ENCODE peak calls at places on chromosomes 5 and 9, in four cellular contexts. I is HCT116, N is H1, Z is K562. Q is an unnamed sample.

GRCh38 chr5:3373391-3373790 is 222.2 kb upstream of the IRX1 start:
- DNase-seq in I (no peak), N (no peak), Z (no peak), Q (no peak)

GRCh38 chr5:29811914-29812679 is 1381.4 kb upstream of the CDH6 start:
- DNase-seq in I (no peak), N (no peak), Z (peak; percentile 4), Q (no peak)

GRCh38 chr5:140962190-140962589 is 4.1 kb upstream of the PCDHAC2 start:
- DNase-seq in I (no peak), N (no peak), Z (no peak), Q (no peak)

GRCh38 chr9:91880378-91880972 is 69.6 kb downstream of the ROR2 start:
- DNase-seq in I (no peak), N (no peak), Z (no peak), Q (no peak)

GRCh38 chr5:53291528-53291927 is 182.0 kb upstream of the MOCS2 start:
- DNase-seq in I (no peak), N (no peak), Z (no peak), Q (no peak)

GRCh38 chr5:79357401-79357800 is 121.5 kb downstream of the JMY start:
- DNase-seq in I (no peak), N (no peak), Z (no peak), Q (no peak)

GRCh38 chr5:123089971-123090640 is 1.1 kb downstream of the PRDM6 start:
- DNase-seq in I (no peak), N (peak; percentile 81), Z (peak; percentile 22), Q (no peak)

GRCh38 chr5:80318212-80318611 is 1.6 kb upstream of the SPZ1 start:
- DNase-seq in I (no peak), N (no peak), Z (no peak), Q (no peak)

GRCh38 chr5:142311725-142312124 is 13.1 kb downstream of the SPRY4 start:
- DNase-seq in I (no peak), N (no peak), Z (no peak), Q (no peak)

GRCh38 chr5:41447761-41448510 is 62.5 kb downstream of the PLCXD3 start:
- DNase-seq in I (no peak), N (no peak), Z (no peak), Q (no peak)
- TF ChIP-seq JUND in I (no peak), N (no peak), Z (no peak), Q (no peak)

GRCh38 chr9:107874591-107875374 is 385.2 kb upstream of the KLF4 start:
- DNase-seq in I (no peak), N (no peak), Z (no peak), Q (no peak)

GRCh38 chr9:107875571-107875980 is 386.0 kb upstream of the KLF4 start:
- DNase-seq in I (no peak), N (no peak), Z (no peak), Q (no peak)

GRCh38 chr9:107870927-107871720 is 381.6 kb upstream of the KLF4 start:
- DNase-seq in I (no peak), N (no peak), Z (no peak), Q (no peak)

GRCh38 chr9:107872457-107873192 is 383.1 kb upstream of the KLF4 start:
- DNase-seq in I (no peak), N (peak; percentile 48), Z (no peak), Q (no peak)

GRCh38 chr9:107874137-107874536 is 384.6 kb upstream of the KLF4 start:
- DNase-seq in I (no peak), N (no peak), Z (no peak), Q (no peak)
- TF ChIP-seq EGR1 in I (no peak), N (no peak), Z (no peak), Q (no peak)

DNA sequence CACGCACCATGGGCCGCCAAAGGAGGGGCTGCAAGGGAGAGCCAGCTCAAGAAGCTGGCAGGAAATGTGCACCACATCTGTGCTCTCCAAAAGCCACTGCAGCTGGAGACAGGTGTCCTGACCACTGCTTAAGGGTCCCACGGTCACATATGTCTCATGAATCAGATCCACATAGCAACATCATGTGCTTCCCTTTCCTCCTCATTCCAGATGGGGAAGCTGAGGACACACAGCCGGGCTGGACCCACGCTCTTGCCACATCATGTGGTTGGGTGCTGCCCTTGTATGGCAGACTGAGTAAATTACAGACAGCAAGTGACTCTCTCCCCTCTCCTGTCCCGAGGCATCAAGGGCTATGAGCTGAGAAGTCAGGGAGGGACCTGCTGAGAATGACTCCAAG is 58.3 kb downstream of the NSUN2 start:
- DNase-seq in I (no peak), N (no peak), Z (no peak), Q (no peak)
- TF ChIP-seq JUND in I (no peak), N (no peak), Z (no peak), Q (no peak)

DNA sequence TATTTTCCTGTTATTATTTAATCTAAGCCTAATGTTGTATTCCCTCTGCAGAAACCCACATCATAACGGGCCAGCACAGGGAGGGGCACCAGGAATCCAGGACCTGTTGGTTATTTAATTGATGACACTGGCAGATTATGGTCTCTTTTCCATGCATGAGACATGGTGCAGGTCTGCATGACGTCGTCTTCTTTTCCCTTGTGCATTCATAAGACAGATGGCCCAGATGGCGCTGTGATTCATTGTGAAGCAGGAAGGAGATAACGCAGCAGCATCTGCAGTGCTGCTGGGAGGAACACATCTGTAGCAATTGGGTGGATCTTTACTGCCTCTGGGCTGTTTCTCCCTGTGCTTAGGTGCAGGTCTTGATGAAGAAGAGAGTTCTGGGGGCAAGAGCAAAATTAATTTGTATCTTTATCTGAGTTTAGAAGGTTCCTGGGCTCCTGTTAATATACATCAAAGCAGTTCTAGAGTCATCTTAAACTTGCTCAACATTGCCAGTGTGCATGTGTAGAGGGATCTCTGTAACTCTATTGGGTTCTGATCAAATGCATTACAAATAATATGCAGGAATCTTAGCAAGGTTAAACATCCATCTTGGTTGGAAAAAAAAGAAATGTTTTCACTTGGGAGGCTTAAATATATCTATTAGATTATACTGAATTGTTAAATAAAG is 176.1 kb downstream of the PCSK1 start:
- DNase-seq in I (peak; percentile 49), N (no peak), Z (peak; percentile 7), Q (no peak)
- TF ChIP-seq EGR1 in I (no peak), N (no peak), Z (no peak), Q (no peak)

DNA sequence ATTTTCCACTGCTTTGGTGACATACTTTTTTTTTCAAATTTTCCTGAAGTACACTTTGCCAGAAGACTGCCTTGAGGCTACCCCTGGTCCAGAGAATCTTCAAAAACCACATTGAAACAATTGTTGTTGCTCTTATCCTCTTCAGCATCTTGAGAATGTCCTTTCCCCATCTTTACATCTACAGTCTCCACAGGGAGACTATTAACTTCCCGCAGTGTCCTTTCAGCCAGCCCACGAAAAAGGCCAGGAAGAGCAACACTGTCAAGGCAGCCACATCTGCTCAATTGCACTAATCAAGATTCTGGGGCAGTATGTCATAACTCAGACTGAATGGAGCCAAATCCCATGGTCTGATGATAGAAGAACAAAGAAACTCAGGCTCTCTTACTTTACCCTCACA is 148.3 kb downstream of the ENC1 start:
- DNase-seq in I (no peak), N (no peak), Z (no peak), Q (no peak)
- TF ChIP-seq JUND in I (no peak), N (no peak), Z (no peak), Q (no peak)

GRCh38 chr9:126491256-126491879 is 122.4 kb upstream of the LMX1B start:
- DNase-seq in I (no peak), N (no peak), Z (peak; percentile 58), Q (no peak)

GRCh38 chr9:126488881-126489404 is 124.8 kb upstream of the LMX1B start:
- DNase-seq in I (no peak), N (no peak), Z (no peak), Q (no peak)

GRCh38 chr9:126488310-126488709 is 125.4 kb upstream of the LMX1B start:
- DNase-seq in I (no peak), N (no peak), Z (no peak), Q (no peak)

GRCh38 chr9:126487856-126488255 is 125.9 kb upstream of the LMX1B start:
- DNase-seq in I (no peak), N (no peak), Z (no peak), Q (no peak)

GRCh38 chr9:126489604-126490593 is 123.8 kb upstream of the LMX1B start:
- DNase-seq in I (no peak), N (no peak), Z (no peak), Q (no peak)
- TF ChIP-seq EGR1 in I (no peak), N (no peak), Z (no peak), Q (no peak)